ENCODE peak calls at places on chromosomes 16 and 17, in nine cellular contexts. E is left lung; V is fibroblast of lung; D is ovary; Z is heart right ventricle; G is esophagus squamous epithelium; Q is thoracic aorta; N is heart left ventricle; K is CD8-positive, alpha-beta memory T cell. Y is an unnamed sample.

GRCh38 chr17:34584805-34585416 is 5.5 kb downstream of the TMEM132E start:
- DNase-seq in E (no peak), G (no peak), Z (no peak), V (peak; percentile 15), K (no peak), D (no peak), Q (no peak), N (no peak), Y (no peak)

GRCh38 chr17:63402808-63403207 is 43.3 kb downstream of the CYB561 start:
- DNase-seq in N (no peak), D (no peak), Z (no peak), Q (no peak), E (no peak), V (peak; percentile 87), G (no peak), K (no peak), Y (no peak)

GRCh38 chr16:59339871-59340270 is 605.8 kb upstream of the GOT2 start:
- DNase-seq in G (no peak), D (no peak), N (no peak), K (no peak), V (no peak), Z (no peak), E (no peak), Q (no peak), Y (no peak)

GRCh38 chr16:67163164-67163902 is 1.2 kb upstream of the HSF4 start:
- DNase-seq in V (peak; percentile 56), E (no peak), N (peak; percentile 63), Z (no peak), Q (no peak), G (no peak), D (peak; percentile 76), K (no peak), Y (peak; percentile 22)

GRCh38 chr16:80791411-80791810 is 13.0 kb downstream of the CDYL2 start:
- DNase-seq in E (no peak), G (no peak), K (no peak), Z (no peak), D (no peak), N (no peak), V (no peak), Q (no peak), Y (no peak)

GRCh38 chr16:88778541-88779065 is 6.4 kb downstream of the PIEZO1 start:
- DNase-seq in G (no peak), V (no peak), Z (no peak), E (peak; percentile 60), Q (no peak), K (no peak), D (no peak), N (no peak), Y (no peak)

GRCh38 chr17:83062011-83062817 is 17.2 kb upstream of the METRNL start:
- DNase-seq in Q (peak; percentile 1), D (peak; percentile 14), G (no peak), K (no peak), V (no peak), E (peak; percentile 55), N (peak; percentile 14), Z (peak; percentile 3), Y (no peak)

GRCh38 chr17:60146206-60146605 is 3.6 kb upstream of the CA4 start:
- DNase-seq in E (no peak), N (no peak), V (no peak), Z (no peak), G (no peak), Q (no peak), D (no peak), K (no peak), Y (no peak)

GRCh38 chr16:27650073-27650701 is 100.2 kb downstream of the KATNIP start:
- DNase-seq in Z (no peak), Q (no peak), E (no peak), N (no peak), G (no peak), V (peak; percentile 55), D (peak; percentile 44), K (no peak), Y (no peak)

GRCh38 chr17:46030752-46031151 is 31.7 kb downstream of the STH start:
- DNase-seq in Q (no peak), V (no peak), D (no peak), G (no peak), E (no peak), K (no peak), N (no peak), Z (no peak), Y (no peak)

GRCh38 chr16:27582883-27583282 is 32.9 kb downstream of the KATNIP start:
- DNase-seq in D (no peak), G (no peak), N (no peak), K (no peak), V (no peak), Q (no peak), Z (no peak), E (no peak), Y (no peak)

GRCh38 chr17:77245162-77245926 is 104.6 kb downstream of the SEC14L1 start:
- DNase-seq in V (no peak), Q (no peak), K (no peak), D (no peak), G (no peak), Z (no peak), N (no peak), E (peak; percentile 28), Y (no peak)

GRCh38 chr17:29717817-29718216 is 95.1 kb upstream of the CORO6 start:
- DNase-seq in Q (no peak), E (no peak), N (no peak), D (no peak), V (no peak), Z (no peak), K (no peak), G (no peak), Y (no peak)

GRCh38 chr16:23026777-23027362 is 122.4 kb downstream of the USP31 start:
- DNase-seq in D (no peak), E (no peak), V (no peak), N (no peak), Q (no peak), K (no peak), G (no peak), Z (no peak), Y (no peak)

GRCh38 chr17:48564200-48565023 is 13.7 kb downstream of the HOXB4 start:
- DNase-seq in E (no peak), N (no peak), D (no peak), Z (no peak), Q (no peak), K (no peak), G (no peak), V (no peak), Y (no peak)

GRCh38 chr16:30874821-30875717 is 18.8 kb downstream of the BCL7C start:
- DNase-seq in G (peak; percentile 50), N (peak; percentile 92), Q (no peak), E (peak; percentile 99), Z (peak; percentile 91), K (peak; percentile 77), V (peak; percentile 90), D (peak; percentile 90), Y (peak; percentile 87)

GRCh38 chr17:390025-390424 is 37.4 kb upstream of the RPH3AL start:
- DNase-seq in V (no peak), E (no peak), K (no peak), Q (no peak), D (no peak), G (no peak), Z (no peak), N (no peak), Y (no peak)

GRCh38 chr17:32927201-32927723 is 691 bp upstream of the TMEM98 start:
- DNase-seq in N (no peak), K (no peak), V (no peak), D (no peak), Z (no peak), G (no peak), Q (no peak), E (no peak), Y (no peak)
- H3K27ac ChIP-seq in N (no peak overlapping the region), K (no peak overlapping the region), V (no peak overlapping the region), D (peak overlapping the region; percentile 84), Z (no peak overlapping the region), G (peak overlapping the region; percentile 77), Q (peak overlapping the region; percentile 87), E (peak overlapping the region; percentile 81), Y (no peak overlapping the region)

DNA sequence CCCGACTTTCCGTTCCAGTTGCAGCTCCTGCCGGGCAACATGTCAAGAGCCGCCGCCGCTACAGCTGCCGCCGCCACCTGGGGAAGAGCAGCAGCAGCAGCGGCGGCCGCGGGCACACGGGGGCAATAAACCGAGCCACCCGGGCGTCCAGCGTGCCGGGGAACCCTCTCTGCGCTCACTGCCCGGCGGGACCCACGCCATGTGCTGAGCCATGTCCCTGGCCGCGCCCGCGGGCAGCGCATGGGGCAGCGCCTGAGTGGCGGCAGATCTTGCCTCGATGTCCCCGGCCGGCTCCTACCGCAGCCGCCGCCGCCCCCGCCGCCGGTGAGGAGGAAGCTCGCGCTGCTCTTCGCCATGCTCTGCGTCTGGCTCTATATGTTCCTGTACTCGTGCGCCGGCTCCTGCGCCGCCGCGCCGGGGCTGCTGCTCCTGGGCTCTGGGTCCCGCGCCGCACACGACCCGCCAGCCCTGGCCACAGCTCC is 439 bp downstream of the HS3ST3B1 start:
- DNase-seq in E (no peak), N (no peak), G (no peak), Z (no peak), D (no peak), Q (no peak), V (no peak), K (no peak), Y (peak; percentile 26)
- H3K27ac ChIP-seq in E (peak overlapping the region; percentile 73), N (peak overlapping the region; percentile 80), G (peak overlapping the region; percentile 84), Z (peak overlapping the region; percentile 74), D (peak overlapping the region; percentile 76), Q (no peak overlapping the region), V (peak overlapping the region; percentile 88), K (peak overlapping the region; percentile 82), Y (peak overlapping the region; percentile 73)

DNA sequence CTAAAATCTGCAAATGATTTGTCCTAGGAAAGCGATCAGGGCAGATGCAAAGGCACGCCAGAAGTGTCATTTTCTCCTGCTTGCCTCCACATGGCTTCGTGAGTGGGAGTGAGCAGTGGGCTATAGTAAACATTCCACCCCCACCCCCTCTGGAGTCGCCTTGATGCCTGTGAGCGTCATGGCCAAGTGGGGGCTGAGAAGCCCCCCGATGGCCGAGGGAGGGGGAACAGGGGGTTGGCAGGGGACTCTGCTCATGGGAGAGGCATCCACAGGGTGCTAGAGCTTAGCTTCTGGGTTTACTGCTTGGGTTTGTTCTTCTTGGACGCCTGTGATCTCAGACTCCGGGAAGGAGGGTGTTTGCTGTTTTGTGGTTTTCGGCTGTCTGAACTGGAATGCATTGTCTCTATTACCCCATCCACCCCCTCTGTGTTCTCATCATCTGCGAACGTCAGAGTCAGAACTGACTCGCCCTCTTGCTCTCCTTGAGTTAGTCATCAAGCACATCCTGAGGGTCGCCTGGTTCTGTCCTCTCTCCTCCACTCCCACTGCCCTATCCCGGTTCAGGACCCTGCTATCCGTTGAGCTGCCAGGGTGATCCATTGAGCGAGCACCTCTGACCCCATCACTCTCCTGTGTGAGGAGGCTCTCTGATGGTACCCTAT is 15.4 kb downstream of the TNS4 start:
- DNase-seq in N (no peak), E (no peak), Z (no peak), D (peak; percentile 70), Q (no peak), K (no peak), V (peak; percentile 99), G (no peak), Y (no peak)
- H3K27ac ChIP-seq in N (peak overlapping the region; percentile 82), E (peak overlapping the region; percentile 70), Z (peak overlapping the region; percentile 41), D (no peak overlapping the region), Q (no peak overlapping the region), K (no peak overlapping the region), V (peak overlapping the region; percentile 97), G (peak overlapping the region; percentile 69), Y (no peak overlapping the region)

DNA sequence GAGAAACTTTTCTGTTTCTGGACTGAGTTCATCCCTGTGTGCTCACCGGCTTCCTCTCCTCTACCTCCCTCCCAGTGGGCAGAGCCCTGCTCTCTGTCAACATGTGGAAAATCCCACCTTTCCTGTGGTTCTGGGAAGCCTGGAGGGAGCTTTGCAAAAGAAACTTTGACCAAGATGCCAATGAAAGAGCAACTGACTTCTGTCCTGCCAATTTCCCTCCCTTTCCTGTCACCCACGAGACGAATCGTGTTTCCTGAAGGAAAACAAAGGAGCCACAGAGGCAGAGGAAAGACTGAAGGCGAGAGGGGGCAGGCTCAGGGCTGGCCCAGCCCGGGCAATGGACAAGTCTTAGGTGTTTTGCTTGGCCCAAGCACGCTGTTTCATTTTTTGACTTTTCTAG is 82.8 kb downstream of the PLCG2 start:
- DNase-seq in D (no peak), Q (no peak), V (no peak), G (no peak), K (no peak), Z (peak; percentile 28), E (no peak), N (no peak), Y (no peak)
- H3K27ac ChIP-seq in D (no peak overlapping the region), Q (no peak overlapping the region), V (no peak overlapping the region), G (peak overlapping the region; percentile 9), K (no peak overlapping the region), Z (peak overlapping the region; percentile 77), E (peak overlapping the region; percentile 39), N (peak overlapping the region; percentile 38), Y (no peak overlapping the region)